ENCODE peak calls at places on chromosomes 6 and 20, in eight cellular contexts. G is NCI-H345; K is HS-5; H is mucosa of descending colon; W is stimulated activated CD8-positive, alpha-beta memory T cell treated with anti-CD3 and anti-CD28 coated beads, Interleukin-2, amount 100 ng/mL, for 1 hour; N is fibroblast of mammary gland; S is NCI-H226; T is heart right ventricle. B is an unnamed sample.

GRCh38 chr6:16637635-16638034 is 123.6 kb downstream of the ATXN1 start:
- DNase-seq in G (no peak), K (no peak), T (no peak), H (no peak), W (no peak), N (peak), S (no peak), B (no peak)

GRCh38 chr20:37450344-37450743 is 70.7 kb upstream of the NNAT start:
- DNase-seq in S (no peak), W (no peak), T (no peak), K (no peak), H (no peak), N (no peak), G (no peak), B (no peak)

GRCh38 chr6:125014157-125014957 is 52.1 kb downstream of the RNF217 start:
- DNase-seq in K (peak), T (no peak), W (no peak), G (no peak), H (no peak), S (peak), N (peak), B (no peak)

GRCh38 chr6:49555951-49556350 is 5.5 kb downstream of the C6orf141 start:
- DNase-seq in T (no peak), S (no peak), H (no peak), N (no peak), G (no peak), W (no peak), K (no peak), B (no peak)

GRCh38 chr20:34410331-34410730 is 47.3 kb downstream of the ITCH start:
- DNase-seq in S (no peak), T (no peak), G (no peak), N (peak), H (no peak), K (peak), W (no peak), B (no peak)

GRCh38 chr20:1449370-1449769 is 17.3 kb downstream of the NSFL1C start:
- DNase-seq in H (no peak), G (no peak), N (no peak), W (no peak), S (no peak), T (no peak), K (no peak), B (no peak)

GRCh38 chr6:112030206-112030932 is 23.5 kb upstream of the CCN6 start:
- DNase-seq in N (no peak), S (no peak), H (no peak), W (no peak), T (no peak), K (no peak), G (peak), B (no peak)

GRCh38 chr20:14717124-14718004 is 380.0 kb upstream of the FLRT3 start:
- DNase-seq in T (no peak), N (no peak), G (no peak), W (no peak), K (no peak), H (no peak), S (no peak), B (no peak)

GRCh38 chr6:106612956-106613516 is 16.3 kb downstream of the RTN4IP1 start:
- DNase-seq in H (no peak), W (no peak), N (no peak), G (no peak), T (no peak), S (no peak), K (no peak), B (no peak)

GRCh38 chr20:44590980-44591778 is 8.8 kb downstream of the PKIG start:
- DNase-seq in N (no peak), S (no peak), G (no peak), T (no peak), K (no peak), H (no peak), W (no peak), B (no peak)

GRCh38 chr6:71107935-71108420 is 151.1 kb upstream of the B3GAT2 start:
- DNase-seq in T (no peak), S (peak), G (peak), N (peak), K (peak), H (no peak), W (no peak), B (no peak)

B was measured in midbrain.